ENCODE peak calls at places on chromosome X, in six cellular contexts. Z is GM20000; M is testis; P is activated T-cell treated with anti-CD3 and anti-CD28 coated beads, Interleukin-2, amount 50 U/mL, for 24 hours; J is activated naive CD8-positive, alpha-beta T cell treated with anti-CD3 and anti-CD28 coated beads for 36 hours; T is nephron progenitor cell. L is an unnamed sample.

GRCh38 chrX:54758114-54759055 is 39.7 kb downstream of the ITIH6 start:
- DNase-seq in J (no peak), T (no peak), P (no peak), M (no peak), Z (no peak), L (no peak)

GRCh38 chrX:38117485-38117884 is 103.2 kb downstream of the SRPX start:
- DNase-seq in J (no peak), M (no peak), P (no peak), Z (no peak), T (no peak), L (no peak)

GRCh38 chrX:39956803-39957394 is 140.9 kb downstream of the BCOR start:
- DNase-seq in M (no peak), P (no peak), Z (no peak), J (no peak), T (no peak), L (no peak)

GRCh38 chrX:40173662-40174593 is 76.2 kb upstream of the BCOR start:
- DNase-seq in P (peak; percentile 79), Z (peak; percentile 52), J (peak; percentile 70), T (peak; percentile 37), M (peak; percentile 28), L (no peak)

GRCh38 chrX:2635366-2635765 is 55.7 kb upstream of the CD99 start:
- DNase-seq in J (no peak), Z (no peak), P (no peak), M (no peak), T (no peak), L (no peak)

GRCh38 chrX:6024204-6024603 is 204.5 kb downstream of the NLGN4X start:
- DNase-seq in J (no peak), P (no peak), M (no peak), Z (no peak), T (no peak), L (no peak)

GRCh38 chrX:136711147-136711546 is 63.2 kb downstream of the CD40LG start:
- DNase-seq in M (peak; percentile 50), P (no peak), Z (peak; percentile 4), T (peak; percentile 15), J (peak; percentile 14), L (no peak)

GRCh38 chrX:109886122-109886761 is 116.7 kb upstream of the TMEM164 start:
- DNase-seq in Z (peak; percentile 34), P (peak; percentile 41), M (peak; percentile 52), J (peak; percentile 2), T (peak; percentile 60), L (peak; percentile 8)

GRCh38 chrX:77502951-77503525 is 55.8 kb downstream of the FGF16 start:
- DNase-seq in J (no peak), P (no peak), M (no peak), Z (no peak), T (no peak), L (no peak)

GRCh38 chrX:138020941-138021340 is 455.0 kb downstream of the ZIC3 start:
- DNase-seq in J (no peak), Z (no peak), T (no peak), P (no peak), M (no peak), L (no peak)

GRCh38 chrX:53284684-53285447 is 3.5 kb upstream of the IQSEC2 start:
- DNase-seq in P (peak; percentile 76), J (peak; percentile 33), M (peak; percentile 56), T (peak; percentile 72), Z (peak; percentile 52), L (no peak)

GRCh38 chrX:69506617-69507499 is 2.7 kb downstream of the NALF2 start:
- DNase-seq in P (no peak), Z (no peak), M (no peak), T (no peak), J (no peak), L (no peak)

GRCh38 chrX:101208152-101208905 is 11.3 kb upstream of the DRP2 start:
- DNase-seq in P (no peak), M (no peak), Z (no peak), T (no peak), J (no peak), L (peak; percentile 21)

GRCh38 chrX:16517206-16517605 is 132.8 kb upstream of the S100G start:
- DNase-seq in Z (no peak), P (no peak), T (no peak), M (no peak), J (no peak), L (no peak)

GRCh38 chrX:23634181-23634580 is 33.1 kb upstream of the PRDX4 start:
- DNase-seq in M (no peak), T (no peak), P (no peak), Z (peak; percentile 2), J (no peak), L (no peak)

GRCh38 chrX:127085939-127086338 is 266.4 kb downstream of the PRR32 start:
- DNase-seq in J (no peak), M (no peak), T (no peak), P (no peak), Z (no peak), L (no peak)

GRCh38 chrX:104750146-104750699 is 184.2 kb downstream of the IL1RAPL2 start:
- DNase-seq in P (no peak), T (no peak), M (no peak), Z (no peak), J (no peak), L (no peak)

GRCh38 chrX:46624090-46624786 is 50.7 kb downstream of the CHST7 start:
- DNase-seq in T (no peak), Z (no peak), M (no peak), J (no peak), P (no peak), L (no peak)

GRCh38 chrX:48945517-48946348 is 11.7 kb downstream of the OTUD5 start:
- DNase-seq in J (no peak), T (peak; percentile 40), P (peak; percentile 70), M (peak; percentile 50), Z (peak; percentile 48), L (no peak)

GRCh38 chrX:77795124-77795523 is 9.1 kb upstream of the ATRX start:
- DNase-seq in Z (no peak), M (no peak), T (no peak), P (no peak), J (no peak), L (no peak)

GRCh38 chrX:133892337-133892736 is 93.1 kb downstream of the GPC3 start:
- DNase-seq in J (no peak), P (no peak), M (no peak), Z (no peak), T (peak; percentile 36), L (no peak)

GRCh38 chrX:138704101-138704500 is 7.4 kb downstream of the FGF13 start:
- DNase-seq in M (no peak), P (no peak), Z (no peak), J (no peak), T (no peak), L (no peak)